ENCODE peak calls at places on chromosomes 12 and 14, in five cellular contexts. L is left cardiac atrium; M is stimulated activated CD4-positive, alpha-beta T cell treated with anti-CD3 and anti-CD28 coated beads, Interleukin-1b, Interleukin-23, amount 100 ng/mL, for 24 hours; G is choroid plexus epithelial cell; O is HuH-7.5. Q is an unnamed sample.

GRCh38 chr12:25771062-25771461 is 187.4 kb upstream of the RASSF8 start:
- DNase-seq in L (no peak), M (no peak), G (peak; percentile 68), O (no peak), Q (no peak)

GRCh38 chr12:129213551-129213950 is 360.3 kb downstream of the GLT1D1 start:
- DNase-seq in L (no peak), M (no peak), G (no peak), O (no peak), Q (no peak)

GRCh38 chr12:105855691-105856405 is 282.9 kb downstream of the NUAK1 start:
- DNase-seq in L (no peak), M (no peak), G (no peak), O (no peak), Q (no peak)

GRCh38 chr12:48779869-48780268 is 9.0 kb downstream of the ADCY6 start:
- DNase-seq in L (peak; percentile 72), M (no peak), G (peak; percentile 89), O (no peak), Q (no peak)

GRCh38 chr12:82326905-82327503 is 31.2 kb downstream of the CCDC59 start:
- DNase-seq in L (no peak), M (no peak), G (peak; percentile 61), O (no peak), Q (no peak)

GRCh38 chr12:94875525-94875924 is 128.0 kb downstream of the NDUFA12 start:
- DNase-seq in L (no peak), M (no peak), G (peak; percentile 51), O (peak; percentile 45), Q (no peak)

GRCh38 chr12:47990351-47991105 is 13.7 kb downstream of the COL2A1 start:
- DNase-seq in L (no peak), M (no peak), G (peak; percentile 66), O (no peak), Q (no peak)

GRCh38 chr12:26434299-26434915 is 239.0 kb downstream of the SSPN start:
- DNase-seq in L (no peak), M (no peak), G (peak; percentile 81), O (peak; percentile 15), Q (no peak)

GRCh38 chr12:57803317-57803893 is 15.1 kb downstream of the AVIL start:
- DNase-seq in L (peak; percentile 45), M (peak; percentile 14), G (peak; percentile 63), O (peak; percentile 56), Q (peak; percentile 65)

GRCh38 chr14:61025239-61026223 is 44.5 kb downstream of the SLC38A6 start:
- DNase-seq in L (peak; percentile 40), M (peak; percentile 28), G (peak; percentile 89), O (peak; percentile 16), Q (peak; percentile 49)

GRCh38 chr12:118022728-118023109 is 6.2 kb downstream of the RFC5 start:
- DNase-seq in L (no peak), M (no peak), G (no peak), O (no peak), Q (no peak)

GRCh38 chr14:73461478-73462077 is 3.2 kb upstream of the NUMB start:
- DNase-seq in L (no peak), M (no peak), G (no peak), O (no peak), Q (no peak)

GRCh38 chr12:48671231-48671856 is 10.7 kb downstream of the KANSL2 start:
- DNase-seq in L (no peak), M (no peak), G (no peak), O (no peak), Q (no peak)

GRCh38 chr12:104291867-104292524 is 11.5 kb upstream of the EID3 start:
- DNase-seq in L (no peak), M (no peak), G (no peak), O (no peak), Q (no peak)

GRCh38 chr14:20632831-20633771 is 8.4 kb downstream of the OR6S1 start:
- DNase-seq in L (peak; percentile 56), M (peak; percentile 53), G (peak; percentile 87), O (peak; percentile 61), Q (peak; percentile 80)

GRCh38 chr14:90381011-90381790 is 15.6 kb upstream of the CALM1 start:
- DNase-seq in L (peak; percentile 35), M (no peak), G (peak; percentile 39), O (no peak), Q (no peak)

GRCh38 chr14:102316048-102316745 is 3.3 kb upstream of the ZNF839 start:
- DNase-seq in L (no peak), M (no peak), G (peak; percentile 33), O (no peak), Q (no peak)

GRCh38 chr12:79988368-79988767 is 53.5 kb upstream of the PPP1R12A start:
- DNase-seq in L (no peak), M (no peak), G (peak; percentile 22), O (no peak), Q (no peak)

GRCh38 chr12:102249073-102249854 is 51.6 kb upstream of the PMCH start:
- DNase-seq in L (no peak), M (no peak), G (no peak), O (no peak), Q (no peak)

GRCh38 chr12:4032906-4033628 is 159.9 kb upstream of the PARP11 start:
- DNase-seq in L (no peak), M (no peak), G (no peak), O (no peak), Q (no peak)

GRCh38 chr12:121033625-121034349 is 5.3 kb downstream of the OASL start:
- DNase-seq in L (no peak), M (no peak), G (peak; percentile 18), O (no peak), Q (no peak)

GRCh38 chr12:40137252-40137651 is 31.4 kb upstream of the SLC2A13 start:
- DNase-seq in L (no peak), M (no peak), G (peak; percentile 24), O (no peak), Q (no peak)

GRCh38 chr14:90034835-90035525 is 26.8 kb upstream of the KCNK13 start:
- DNase-seq in L (no peak), M (no peak), G (no peak), O (no peak), Q (peak; percentile 3)

GRCh38 chr12:71090971-71091370 is 66.8 kb downstream of the TSPAN8 start:
- DNase-seq in L (no peak), M (no peak), G (no peak), O (no peak), Q (no peak)

GRCh38 chr12:109529618-109530300 is 43.5 kb downstream of the MMAB start:
- DNase-seq in L (no peak), M (no peak), G (no peak), O (no peak), Q (no peak)

GRCh38 chr14:95318870-95319311 is 817 bp downstream of the CLMN start:
- DNase-seq in L (no peak), M (no peak), G (no peak), O (no peak), Q (no peak)

GRCh38 chr14:25150401-25150800 is 100.5 kb upstream of the STXBP6 start:
- DNase-seq in L (no peak), M (no peak), G (peak; percentile 53), O (no peak), Q (no peak)

GRCh38 chr14:29937116-29937515 is 9.5 kb upstream of the PRKD1 start:
- DNase-seq in L (no peak), M (no peak), G (peak; percentile 36), O (no peak), Q (no peak)

GRCh38 chr14:23175823-23176222 is 7.6 kb downstream of the SLC7A8 start:
- DNase-seq in L (no peak), M (no peak), G (peak; percentile 59), O (no peak), Q (no peak)

GRCh38 chr12:102653406-102653805 is 173.0 kb upstream of the IGF1 start:
- DNase-seq in L (no peak), M (no peak), G (no peak), O (no peak), Q (no peak)

GRCh38 chr12:63917864-63918742 is 73.6 kb downstream of the SRGAP1 start:
- DNase-seq in L (no peak), M (no peak), G (peak; percentile 98), O (peak; percentile 14), Q (no peak)

GRCh38 chr12:78878447-78878846 is 13.9 kb downstream of the SYT1 start:
- DNase-seq in L (no peak), M (no peak), G (no peak), O (no peak), Q (no peak)